ENCODE peak calls at places on chromosomes 16 and 17, in seven cellular contexts. L, E, C, R, P, U and T are unnamed samples.

GRCh38 chr16:29745853-29746345 is at the start of gene C16orf54:
- DNase-seq in L (no peak), E (no peak), C (no peak), R (no peak), P (no peak), U (peak), T (no peak)

GRCh38 chr17:59435238-59435637 is 103.8 kb downstream of the YPEL2 start:
- DNase-seq in L (no peak), E (no peak), C (no peak), R (peak), P (peak), U (no peak), T (no peak)

GRCh38 chr17:41019415-41019814 is 7.6 kb downstream of the KRTAP1-5 start:
- DNase-seq in L (no peak), E (no peak), C (no peak), R (no peak), P (no peak), U (no peak), T (no peak)

GRCh38 chr16:68235105-68235881 is 634 bp downstream of the ESRP2 start:
- DNase-seq in L (no peak), E (no peak), C (no peak), R (no peak), P (no peak), U (no peak), T (no peak)

GRCh38 chr16:68920349-68920748 is 77.0 kb downstream of the TANGO6 start:
- DNase-seq in L (no peak), E (no peak), C (no peak), R (no peak), P (no peak), U (no peak), T (no peak)

GRCh38 chr17:54980372-54980771 is 11.8 kb downstream of the STXBP4 start:
- DNase-seq in L (no peak), E (no peak), C (no peak), R (no peak), P (peak), U (no peak), T (no peak)

GRCh38 chr17:65885484-65885883 is 306.4 kb downstream of the CEP112 start:
- DNase-seq in L (peak), E (no peak), C (no peak), R (no peak), P (no peak), U (no peak), T (no peak)

GRCh38 chr16:86343733-86344585 is 166.4 kb upstream of the FOXF1 start:
- DNase-seq in L (no peak), E (no peak), C (no peak), R (no peak), P (no peak), U (no peak), T (no peak)

GRCh38 chr17:3809135-3809534 is 8.1 kb upstream of the ITGAE start:
- DNase-seq in L (no peak), E (no peak), C (no peak), R (no peak), P (no peak), U (no peak), T (no peak)

GRCh38 chr16:49696414-49697101 is 159.4 kb downstream of the ZNF423 start:
- DNase-seq in L (no peak), E (no peak), C (no peak), R (no peak), P (no peak), U (no peak), T (no peak)

GRCh38 chr17:69430488-69430887 is 16.0 kb downstream of the MAP2K6 start:
- DNase-seq in L (no peak), E (no peak), C (no peak), R (no peak), P (no peak), U (no peak), T (no peak)

GRCh38 chr17:81241648-81242420 is 2.7 kb downstream of the NDUFAF8 start:
- DNase-seq in L (no peak), E (peak), C (peak), R (peak), P (peak), U (peak), T (peak)

GRCh38 chr16:71610936-71611871 is 14.8 kb upstream of the MARVELD3 start:
- DNase-seq in L (no peak), E (peak), C (peak), R (peak), P (peak), U (peak), T (peak)

GRCh38 chr16:89641719-89642187 is 15.8 kb downstream of the CHMP1A start:
- DNase-seq in L (no peak), E (no peak), C (no peak), R (no peak), P (peak), U (no peak), T (no peak)

GRCh38 chr17:77096570-77097214 is 44.1 kb upstream of the SEC14L1 start:
- DNase-seq in L (no peak), E (no peak), C (peak), R (peak), P (peak), U (no peak), T (no peak)

GRCh38 chr17:31726980-31727427 is 132.0 kb downstream of the COPRS start:
- DNase-seq in L (no peak), E (no peak), C (no peak), R (no peak), P (no peak), U (no peak), T (no peak)

GRCh38 chr17:65855245-65855644 is 293.8 kb upstream of the AXIN2 start:
- DNase-seq in L (no peak), E (no peak), C (no peak), R (no peak), P (peak), U (no peak), T (no peak)

GRCh38 chr16:50372611-50373344 is 4.0 kb upstream of the BRD7 start:
- DNase-seq in L (no peak), E (no peak), C (no peak), R (no peak), P (no peak), U (no peak), T (no peak)

GRCh38 chr16:76346210-76346609 is 69.0 kb downstream of the CNTNAP4 start:
- DNase-seq in L (no peak), E (no peak), C (no peak), R (no peak), P (no peak), U (no peak), T (no peak)

GRCh38 chr17:59521465-59522126 is 43.8 kb upstream of the DHX40 start:
- DNase-seq in L (peak), E (peak), C (peak), R (peak), P (peak), U (peak), T (peak)

GRCh38 chr17:49959183-49959935 is 9.6 kb upstream of the DLX4 start:
- DNase-seq in L (no peak), E (no peak), C (no peak), R (no peak), P (peak), U (no peak), T (no peak)

GRCh38 chr16:83675136-83675535 is 132.6 kb upstream of the HSBP1 start:
- DNase-seq in L (no peak), E (no peak), C (no peak), R (no peak), P (no peak), U (no peak), T (peak)

GRCh38 chr16:48212033-48212432 is 32.1 kb upstream of the LONP2 start:
- DNase-seq in L (no peak), E (no peak), C (peak), R (no peak), P (no peak), U (no peak), T (no peak)

GRCh38 chr17:59815965-59816364 is 76.8 kb downstream of the TUBD1 start:
- DNase-seq in L (no peak), E (no peak), C (no peak), R (no peak), P (no peak), U (no peak), T (no peak)

GRCh38 chr17:67491009-67491677 is 114.1 kb downstream of the PITPNC1 start:
- DNase-seq in L (peak), E (no peak), C (peak), R (peak), P (peak), U (no peak), T (peak)

GRCh38 chr17:67575325-67575724 is 142.4 kb upstream of the NOL11 start:
- DNase-seq in L (no peak), E (no peak), C (no peak), R (no peak), P (no peak), U (no peak), T (peak)

GRCh38 chr17:7147772-7148171 is 31.4 kb downstream of the ASGR1 start:
- DNase-seq in L (no peak), E (no peak), C (no peak), R (no peak), P (no peak), U (no peak), T (no peak)

GRCh38 chr16:58426095-58426494 is 33.8 kb downstream of the GINS3 start:
- DNase-seq in L (no peak), E (no peak), C (no peak), R (no peak), P (no peak), U (no peak), T (no peak)

GRCh38 chr17:49252148-49252682 is 21.6 kb upstream of the PHOSPHO1 start:
- DNase-seq in L (peak), E (no peak), C (no peak), R (no peak), P (no peak), U (no peak), T (peak)

GRCh38 chr17:39325528-39326240 is 75.7 kb downstream of the FBXL20 start:
- DNase-seq in L (no peak), E (no peak), C (no peak), R (no peak), P (no peak), U (no peak), T (no peak)

GRCh38 chr16:67666538-67667433 is at the start of the genes C16orf86 and ENKD1:
- DNase-seq in L (peak), E (peak), C (peak), R (peak), P (peak), U (peak), T (peak)